ENCODE peak calls at places on chromosomes 11 and 22, in six cellular contexts. O is heart right ventricle; U is transverse colon; K is PC-3; G is naive thymus-derived CD4-positive, alpha-beta T cell; M is right lobe of liver. E is an unnamed sample.

GRCh38 chr11:60345489-60345888 is 18.4 kb downstream of the MS4A6E start:
- DNase-seq in O (peak; percentile 13), K (peak; percentile 54), M (no peak), U (peak; percentile 37), G (no peak), E (peak; percentile 54)

GRCh38 chr11:78265326-78265725 is 76.6 kb downstream of the USP35 start:
- DNase-seq in U (no peak), O (no peak), G (no peak), K (peak; percentile 48), M (no peak), E (no peak)

GRCh38 chr11:8707541-8708270 is 25.1 kb downstream of the RPL27A start:
- DNase-seq in K (no peak), M (no peak), O (peak; percentile 79), G (no peak), U (peak; percentile 57), E (no peak)

GRCh38 chr22:39937881-39938280 is 22.3 kb upstream of the TMA7B start:
- DNase-seq in M (no peak), U (no peak), K (no peak), O (no peak), G (peak; percentile 75), E (no peak)

GRCh38 chr22:19571995-19572394 is 47.8 kb upstream of the CLDN5 start:
- DNase-seq in G (no peak), M (no peak), K (peak; percentile 71), U (no peak), O (no peak), E (no peak)

GRCh38 chr11:13216019-13217006 is 61.3 kb upstream of the BMAL1 start:
- DNase-seq in O (no peak), G (no peak), K (peak; percentile 94), U (no peak), M (no peak), E (no peak)

GRCh38 chr11:11558352-11558751 is 63.5 kb downstream of the GALNT18 start:
- DNase-seq in M (no peak), U (peak; percentile 43), K (no peak), G (no peak), O (no peak), E (no peak)

GRCh38 chr11:8258289-8258688 is 5.4 kb downstream of the LMO1 start:
- DNase-seq in M (peak; percentile 18), U (no peak), K (no peak), O (no peak), G (no peak), E (no peak)

GRCh38 chr11:61610905-61611304 is 30.0 kb upstream of the SYT7 start:
- DNase-seq in M (peak; percentile 66), U (no peak), K (no peak), G (no peak), O (peak; percentile 68), E (no peak)

GRCh38 chr22:47304191-47304831 is 541.9 kb downstream of the TBC1D22A start:
- DNase-seq in M (peak; percentile 52), G (no peak), U (no peak), O (no peak), K (no peak), E (no peak)

GRCh38 chr22:47301820-47302475 is 539.5 kb downstream of the TBC1D22A start:
- DNase-seq in U (no peak), K (no peak), G (no peak), M (no peak), O (no peak), E (no peak)

GRCh38 chr22:47300698-47301405 is 538.4 kb downstream of the TBC1D22A start:
- DNase-seq in M (no peak), G (no peak), U (no peak), O (no peak), K (no peak), E (no peak)

GRCh38 chr22:47304854-47305253 is 542.4 kb downstream of the TBC1D22A start:
- DNase-seq in K (no peak), M (no peak), U (no peak), G (no peak), O (no peak), E (no peak)

DNA sequence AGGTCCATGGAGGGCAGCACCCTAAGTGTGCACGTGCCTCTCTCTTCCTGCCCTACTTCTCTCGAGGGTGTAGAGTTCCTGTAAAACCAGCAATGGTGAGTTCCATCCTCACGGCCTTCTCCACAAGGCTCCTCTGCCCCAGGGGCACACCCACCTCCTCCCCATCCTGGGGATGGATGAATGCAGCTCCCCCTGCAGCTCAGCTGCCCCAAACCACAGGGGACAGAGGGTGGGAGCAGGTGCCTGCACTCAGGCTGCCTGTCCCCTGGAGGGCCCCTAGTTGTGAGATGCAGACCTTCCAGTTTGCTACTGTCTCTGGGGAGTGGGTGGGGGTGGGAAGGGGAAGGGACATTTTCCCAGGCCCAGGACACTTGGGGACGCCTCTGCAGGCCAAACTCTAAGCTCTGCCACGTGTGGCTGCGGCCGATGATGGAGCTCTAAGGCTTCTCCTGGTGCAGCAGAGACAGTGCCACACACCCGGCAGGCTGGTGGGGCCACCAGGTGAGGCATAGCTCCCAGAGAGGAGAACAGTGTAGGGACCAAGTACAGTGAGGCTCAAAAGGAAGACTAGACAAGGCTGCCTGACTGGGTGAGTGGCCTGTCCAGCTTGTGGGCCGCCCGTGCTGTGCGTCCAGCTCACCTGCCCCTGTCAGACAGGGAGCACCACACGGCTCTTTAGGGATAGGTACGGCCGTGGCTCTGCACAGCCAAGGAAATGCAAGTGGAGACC is 540.9 kb downstream of the TBC1D22A start:
- DNase-seq in M (no peak), U (no peak), K (peak; percentile 12), O (no peak), G (no peak), E (no peak)
- H3K9me3 ChIP-seq in M (no peaks in the 10 kb centered on the region), U (no peaks in the 10 kb centered on the region), K (no peaks in the 10 kb centered on the region), O (no peaks in the 10 kb centered on the region), G (no peaks in the 10 kb centered on the region), E (no peaks in the 10 kb centered on the region)

GRCh38 chr11:117855452-117855851 is 21.0 kb downstream of the FXYD6 start:
- DNase-seq in U (no peak), M (no peak), K (no peak), G (no peak), O (no peak), E (no peak)

GRCh38 chr11:117849781-117850414 is 25.4 kb upstream of the FXYD2 start:
- DNase-seq in U (no peak), M (no peak), K (no peak), G (no peak), O (no peak), E (no peak)

GRCh38 chr11:117851091-117851490 is 25.4 kb downstream of the FXYD6 start:
- DNase-seq in U (no peak), G (no peak), O (no peak), K (no peak), M (no peak), E (peak; percentile 1)

GRCh38 chr11:117852309-117852708 is 24.1 kb downstream of the FXYD6 start:
- DNase-seq in K (no peak), O (no peak), M (no peak), G (no peak), U (no peak), E (no peak)

DNA sequence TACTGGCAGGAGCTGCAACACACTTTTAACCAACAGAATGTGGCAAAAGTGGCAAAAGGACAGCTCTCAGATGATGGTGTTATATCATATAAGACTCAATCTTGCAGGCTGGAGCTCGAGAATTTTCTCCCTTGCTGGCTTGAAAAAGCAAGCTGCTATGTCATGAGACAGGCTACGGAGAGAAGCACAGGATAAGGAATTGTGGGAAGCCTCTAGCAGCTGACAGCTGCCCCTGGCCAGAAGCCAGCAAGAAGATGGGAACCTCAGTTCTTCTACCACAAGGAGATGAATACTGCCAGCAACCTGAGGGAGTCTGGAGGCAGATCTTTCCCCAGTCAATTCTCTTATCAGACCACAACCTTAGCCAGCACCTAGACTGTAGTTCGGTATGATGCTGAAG is 24.6 kb downstream of the FXYD6 start:
- DNase-seq in U (no peak), O (no peak), M (no peak), K (no peak), G (no peak), E (no peak)
- H3K4me3 ChIP-seq in U (no peak overlapping the region), O (no peak overlapping the region), M (no peak overlapping the region), K (no peak overlapping the region), G (no peak overlapping the region), E (no peak overlapping the region)

GRCh38 chr11:1015064-1015463 is 21.5 kb downstream of the MUC6 start:
- DNase-seq in M (no peak), O (no peak), U (no peak), K (no peak), G (no peak), E (no peak)

GRCh38 chr11:1019321-1019910 is 17.1 kb downstream of the MUC6 start:
- DNase-seq in U (no peak), O (no peak), M (no peak), G (no peak), K (no peak), E (no peak)

GRCh38 chr11:1015826-1016565 is 20.5 kb downstream of the MUC6 start:
- DNase-seq in O (no peak), M (no peak), U (no peak), G (no peak), K (no peak), E (no peak)

GRCh38 chr11:1018091-1018490 is 18.4 kb downstream of the MUC6 start:
- DNase-seq in M (no peak), O (no peak), G (no peak), K (no peak), U (no peak), E (no peak)

DNA sequence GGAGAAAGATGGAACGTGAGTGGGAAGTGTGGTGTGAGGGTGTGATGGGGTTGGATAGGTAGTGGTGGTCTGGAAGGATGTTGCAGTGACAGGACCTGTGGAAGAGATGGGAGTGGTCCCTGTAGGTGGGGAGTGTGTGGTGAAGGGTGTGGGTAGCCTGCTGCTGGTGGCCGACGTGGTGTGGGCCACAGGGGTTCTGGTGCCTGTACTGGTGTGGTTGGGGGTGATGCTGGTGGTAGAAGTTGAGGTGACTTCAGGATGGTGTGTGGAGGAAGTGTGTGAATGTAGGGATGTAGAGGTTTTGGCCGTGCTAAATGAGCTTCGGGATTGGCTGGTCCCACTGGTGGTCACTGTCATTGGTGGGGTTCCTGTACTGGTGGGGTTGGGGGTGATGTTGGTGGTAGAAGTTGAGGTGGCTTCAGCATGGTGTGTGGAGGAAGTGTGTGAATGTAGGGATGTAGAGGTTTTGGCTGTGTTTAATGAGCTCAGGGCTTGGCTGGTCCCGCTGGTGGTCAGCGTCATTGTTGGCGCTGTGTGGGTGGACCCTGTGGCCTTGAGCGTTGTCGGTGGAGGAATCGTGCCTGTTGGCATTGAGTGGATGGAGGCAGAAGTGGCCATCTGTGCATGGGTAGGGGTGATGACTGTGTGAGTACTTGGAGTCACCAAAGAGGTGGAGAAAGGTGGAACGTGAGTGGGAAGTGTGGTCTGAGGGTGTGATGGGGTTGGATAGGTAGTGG is 19.1 kb downstream of the MUC6 start:
- DNase-seq in M (no peak), G (no peak), K (peak; percentile 12), O (no peak), U (no peak), E (no peak)
- H3K9me3 ChIP-seq in M (no peaks in the 10 kb centered on the region), G (no peaks in the 10 kb centered on the region), K (peaks cover 2% of the 10 kb centered on the region), O (no peaks in the 10 kb centered on the region), U (no peaks in the 10 kb centered on the region), E (no peaks in the 10 kb centered on the region)

GRCh38 chr11:64853709-64854108 is 9.3 kb upstream of the CDC42BPG start:
- DNase-seq in M (no peak), U (no peak), O (no peak), G (peak; percentile 51), K (no peak), E (no peak)

GRCh38 chr11:64854534-64855502 is 10.4 kb upstream of the CDC42BPG start:
- DNase-seq in G (no peak), O (peak; percentile 80), U (peak; percentile 85), M (no peak), K (peak; percentile 100), E (no peak)

GRCh38 chr11:64854157-64854533 is 9.7 kb upstream of the CDC42BPG start:
- DNase-seq in G (no peak), U (no peak), O (no peak), M (no peak), K (no peak), E (no peak)

GRCh38 chr11:64851831-64852337 is 7.4 kb upstream of the CDC42BPG start:
- DNase-seq in M (no peak), U (peak; percentile 62), G (no peak), O (no peak), K (no peak), E (no peak)

GRCh38 chr11:64852804-64853520 is 8.5 kb upstream of the CDC42BPG start:
- DNase-seq in O (no peak), M (no peak), U (no peak), G (no peak), K (no peak), E (no peak)
- H3K4me3 ChIP-seq in O (no peak overlapping the region), M (no peak overlapping the region), U (no peak overlapping the region), G (no peak overlapping the region), K (no peak overlapping the region), E (no peak overlapping the region)